ENCODE peak calls at places on chromosomes 5 and 9, in ten cellular contexts. I is adrenal gland; J is GM12865; T is A549; A is CD8-positive, alpha-beta T cell; D is progenitor cell of endocrine pancreas; L is lower lobe of right lung; R is esophagus muscularis mucosa; Y is MCF 10A; W is astrocyte of the spinal cord. N is an unnamed sample.

GRCh38 chr9:36788534-36788933 is 215.8 kb downstream of the MELK start:
- DNase-seq in L (no peak), R (no peak), A (no peak), Y (peak), T (no peak), W (no peak), I (no peak), D (no peak), J (peak), N (no peak)

GRCh38 chr9:124810513-124811355 is 33.8 kb downstream of the OLFML2A start:
- DNase-seq in D (no peak), T (peak), Y (peak), W (peak), J (no peak), R (no peak), A (no peak), I (no peak), L (no peak), N (no peak)

GRCh38 chr5:151745071-151745705 is 13.2 kb downstream of the ATOX1 start:
- DNase-seq in W (peak), J (peak), I (peak), L (peak), A (peak), Y (peak), D (no peak), T (no peak), R (no peak), N (no peak)

GRCh38 chr5:92758552-92758951 is 822.5 kb downstream of the NR2F1-AS1 start:
- DNase-seq in J (no peak), W (peak), I (no peak), A (no peak), D (no peak), Y (peak), L (no peak), R (no peak), T (peak), N (no peak)

GRCh38 chr5:72624641-72625236 is 117.5 kb upstream of the ZNF366 start:
- DNase-seq in L (no peak), A (no peak), R (peak), I (no peak), D (no peak), J (no peak), W (peak), Y (peak), T (no peak), N (no peak)

GRCh38 chr5:133164759-133165158 is 112.9 kb downstream of the HSPA4 start:
- DNase-seq in T (no peak), R (no peak), D (no peak), W (no peak), A (no peak), Y (no peak), I (no peak), J (no peak), L (no peak), N (no peak)

GRCh38 chr5:171762016-171762415 is 23.6 kb upstream of the SMIM23 start:
- DNase-seq in A (no peak), T (no peak), R (no peak), W (no peak), Y (no peak), I (no peak), D (no peak), J (no peak), L (no peak), N (peak)

GRCh38 chr9:31799953-31800609 is 584.4 kb upstream of the ACO1 start:
- DNase-seq in A (no peak), L (no peak), D (no peak), W (peak), T (no peak), Y (peak), J (peak), R (no peak), I (no peak), N (no peak)

GRCh38 chr5:157963244-157963643 is 104.3 kb upstream of the CLINT1 start:
- DNase-seq in R (no peak), A (no peak), W (no peak), L (no peak), Y (no peak), T (no peak), J (no peak), I (no peak), D (no peak), N (no peak)

GRCh38 chr5:72353046-72353445 is 32.9 kb downstream of the PTCD2 start:
- DNase-seq in I (no peak), T (no peak), R (no peak), A (no peak), L (no peak), J (no peak), D (no peak), W (peak), Y (no peak), N (peak)

GRCh38 chr9:87280421-87280820 is 217.2 kb upstream of the DAPK1 start:
- DNase-seq in A (no peak), W (peak), Y (peak), R (no peak), I (no peak), L (no peak), T (no peak), J (no peak), D (no peak), N (peak)

GRCh38 chr9:89433826-89434225 is 64.1 kb downstream of the SEMA4D start:
- DNase-seq in J (no peak), Y (peak), D (no peak), W (peak), A (no peak), L (no peak), I (no peak), R (no peak), T (no peak), N (peak)

GRCh38 chr9:38700695-38701094 is 19.2 kb downstream of the FAM240B start:
- DNase-seq in J (no peak), D (no peak), I (no peak), L (no peak), W (peak), R (no peak), Y (peak), T (no peak), A (no peak), N (no peak)
- TF ChIP-seq CTCF in J (no peak), D (no peak), I (no peak), L (no peak), W (peak), R (no peak), Y (peak), T (no peak), A (no peak), N (no peak)

DNA sequence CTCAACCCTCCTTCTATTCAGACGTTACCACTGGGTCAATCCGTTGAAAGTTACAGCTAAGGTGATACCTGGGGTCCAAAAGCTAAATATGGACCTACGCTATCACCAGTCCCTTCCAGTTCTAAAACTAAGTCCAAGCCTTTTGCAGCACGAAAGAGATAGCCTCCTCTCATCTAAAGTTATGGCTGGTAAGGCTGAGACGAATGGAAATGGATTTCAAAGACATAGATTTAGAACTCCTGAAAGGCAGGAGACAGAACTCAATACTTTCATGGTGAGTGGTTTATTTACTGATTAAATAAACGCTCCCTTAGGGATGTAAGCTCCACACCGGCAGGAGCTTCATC is 751 bp upstream of the RIC1 start:
- DNase-seq in R (no peak), W (no peak), Y (peak), D (no peak), I (no peak), J (no peak), T (peak), A (no peak), L (no peak), N (no peak)
- TF ChIP-seq CTCF in R (no peak), W (no peak), Y (no peak), D (no peak), I (no peak), J (no peak), T (no peak), A (no peak), L (no peak), N (no peak)

DNA sequence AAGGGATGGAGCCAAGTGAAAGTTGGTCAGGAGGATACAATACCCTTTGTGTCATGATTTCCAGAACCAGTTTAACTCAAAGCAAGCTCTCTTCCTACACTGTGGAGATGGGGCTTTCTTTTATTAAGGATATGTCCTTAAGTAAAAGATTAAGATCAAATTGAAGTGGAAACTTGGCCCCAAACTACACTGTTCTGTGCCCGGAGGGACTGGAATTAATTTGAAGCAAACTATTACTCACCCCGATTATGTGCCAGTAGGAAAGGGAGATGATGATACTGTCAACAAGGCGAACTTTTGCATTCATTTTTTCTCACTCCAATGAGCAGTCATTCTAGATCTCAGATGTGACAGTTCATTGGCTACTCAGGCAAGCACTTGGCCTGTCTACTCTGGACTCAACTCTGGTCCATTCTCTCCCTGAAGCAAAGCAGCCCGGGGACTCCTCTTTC is 186.7 kb downstream of the NTRK2 start:
- DNase-seq in T (no peak), L (no peak), R (no peak), Y (peak), I (no peak), D (no peak), J (no peak), A (no peak), W (no peak), N (peak)
- TF ChIP-seq CTCF in T (no peak), L (no peak), R (no peak), Y (no peak), I (no peak), D (no peak), J (no peak), A (no peak), W (no peak), N (no peak)

GRCh38 chr9:91900057-91900816 is 49.8 kb downstream of the ROR2 start:
- DNase-seq in I (no peak), Y (no peak), R (peak), T (no peak), W (no peak), L (no peak), D (no peak), A (no peak), J (no peak), N (no peak)
- TF ChIP-seq CTCF in I (no peak), Y (no peak), R (no peak), T (no peak), W (no peak), L (no peak), D (no peak), A (no peak), J (no peak), N (no peak)

N was measured in AG09319.